ENCODE peak calls at places on chromosomes 4 and X, in nine cellular contexts. J is activated T-cell treated with anti-CD3 and anti-CD28 coated beads, Interleukin-2, amount 50 U/mL, for 72 hours; I is psoas muscle; V is NCI-H1694 treated with DMSO at 0.1 percent for 48 hours; T is activated CD4-positive, alpha-beta T cell treated with anti-CD3 and anti-CD28 coated beads, Interleukin-2, amount 10 ng/mL, durations not matched to agents 7 days and 5 days; U is AG04450; L is HTR-8/SVneo; X is BJ; R is activated CD4-positive, alpha-beta memory T cell treated with anti-CD3 and anti-CD28 coated beads, Interleukin-2, amount 10 ng/mL, durations not matched to agents 7 days and 5 days. D is an unnamed sample.

GRCh38 chr4:115529126-115529525 is 415.7 kb upstream of the NDST4 start:
- DNase-seq in J (no peak), I (no peak), V (no peak), T (no peak), U (no peak), L (no peak), X (no peak), R (no peak), D (no peak)

GRCh38 chrX:140346711-140347110 is 158.2 kb downstream of the SOX3 start:
- DNase-seq in J (no peak), I (no peak), V (no peak), T (no peak), U (no peak), L (no peak), X (no peak), R (no peak), D (no peak)

GRCh38 chrX:71366674-71367256 is 608 bp downstream of the TAF1 start:
- DNase-seq in J (peak; percentile 25), I (peak; percentile 19), V (no peak), T (peak; percentile 21), U (no peak), L (peak; percentile 48), X (no peak), R (peak; percentile 21), D (peak; percentile 33)

GRCh38 chr4:56619160-56619559 is 61.9 kb downstream of the HOPX start:
- DNase-seq in J (peak; percentile 7), I (no peak), V (peak; percentile 26), T (no peak), U (no peak), L (no peak), X (no peak), R (no peak), D (no peak)

GRCh38 chrX:111914398-111915092 is 38.6 kb downstream of the TRPC5OS start:
- DNase-seq in J (no peak), I (no peak), V (no peak), T (no peak), U (no peak), L (no peak), X (no peak), R (no peak), D (no peak)

GRCh38 chrX:120365320-120365719 is 3.4 kb downstream of the ATP1B4 start:
- DNase-seq in J (peak; percentile 48), I (peak; percentile 76), V (no peak), T (peak; percentile 45), U (no peak), L (no peak), X (no peak), R (peak; percentile 53), D (peak; percentile 54)

GRCh38 chr4:48780867-48781219 is 764 bp upstream of the FRYL start:
- DNase-seq in J (peak; percentile 54), I (peak; percentile 18), V (peak; percentile 30), T (peak; percentile 42), U (no peak), L (no peak), X (no peak), R (peak; percentile 43), D (peak; percentile 80)

GRCh38 chr4:126705271-126705670 is 927.5 kb upstream of the INTU start:
- DNase-seq in J (no peak), I (no peak), V (no peak), T (no peak), U (no peak), L (no peak), X (peak; percentile 31), R (no peak), D (no peak)

GRCh38 chr4:26248647-26249046 is 72.2 kb upstream of the RBPJ start:
- DNase-seq in J (no peak), I (no peak), V (peak; percentile 77), T (no peak), U (peak; percentile 85), L (no peak), X (no peak), R (no peak), D (peak; percentile 16)

GRCh38 chr4:38162240-38162784 is 202.1 kb downstream of the PTTG2 start:
- DNase-seq in J (no peak), I (no peak), V (no peak), T (no peak), U (peak; percentile 77), L (peak; percentile 57), X (no peak), R (no peak), D (no peak)

GRCh38 chr4:83108101-83108861 is 6.2 kb downstream of the PLAC8 start:
- DNase-seq in J (no peak), I (no peak), V (no peak), T (peak; percentile 21), U (no peak), L (no peak), X (no peak), R (no peak), D (no peak)

GRCh38 chr4:108502366-108502765 is 118.0 kb upstream of the RPL34 start:
- DNase-seq in J (no peak), I (no peak), V (no peak), T (no peak), U (no peak), L (no peak), X (no peak), R (no peak), D (no peak)

GRCh38 chr4:6925357-6925836 is 15.8 kb downstream of the TBC1D14 start:
- DNase-seq in J (peak; percentile 45), I (peak; percentile 48), V (no peak), T (no peak), U (no peak), L (no peak), X (no peak), R (peak; percentile 32), D (no peak)

GRCh38 chr4:633406-633805 is 8.0 kb downstream of the PDE6B start:
- DNase-seq in J (no peak), I (no peak), V (no peak), T (no peak), U (no peak), L (no peak), X (no peak), R (no peak), D (no peak)